ENCODE peak calls at places on chromosomes 13 and 19, in six cellular contexts. F, X, Z, V, Y and J are unnamed samples.

GRCh38 chr19:48681127-48681470 is 8.3 kb upstream of the NTN5 start:
- DNase-seq in V (peak; percentile 35), F (no peak), X (no peak), Z (peak; percentile 82), Y (peak; percentile 49), J (peak; percentile 46)

GRCh38 chr19:47095707-47096704 is 17.6 kb downstream of the ZC3H4 start:
- DNase-seq in Z (peak; percentile 52), X (no peak), F (no peak), Y (no peak), V (peak; percentile 14), J (no peak)

GRCh38 chr13:51643114-51643881 is 59.0 kb downstream of the WDFY2 start:
- DNase-seq in Y (no peak), F (no peak), V (no peak), X (no peak), Z (peak; percentile 97), J (no peak)

GRCh38 chr13:37229931-37230330 is 124.5 kb upstream of the CSNK1A1L start:
- DNase-seq in Z (no peak), X (no peak), Y (no peak), F (no peak), V (no peak), J (no peak)

GRCh38 chr13:110538632-110539031 is 22.9 kb downstream of the RAB20 start:
- DNase-seq in F (no peak), Z (peak; percentile 27), X (no peak), Y (no peak), V (no peak), J (peak; percentile 40)

GRCh38 chr19:10919352-10920287 is 8.8 kb downstream of the YIPF2 start:
- DNase-seq in Y (no peak), V (no peak), Z (no peak), X (no peak), F (no peak), J (no peak)

GRCh38 chr19:57620673-57621348 is 6.8 kb downstream of the ZNF134 start:
- DNase-seq in Y (peak; percentile 28), V (no peak), X (no peak), F (no peak), Z (peak; percentile 34), J (no peak)

GRCh38 chr19:29290853-29291252 is 77.9 kb upstream of the UQCRFS1 start:
- DNase-seq in X (no peak), Z (no peak), V (no peak), Y (no peak), F (no peak), J (no peak)

GRCh38 chr19:4694211-4694987 is 24.3 kb upstream of the MYDGF start:
- DNase-seq in X (no peak), Z (peak; percentile 99), F (peak; percentile 88), Y (no peak), V (no peak), J (no peak)

GRCh38 chr19:34733266-34733825 is 697 bp upstream of the ZNF181 start:
- DNase-seq in Y (peak; percentile 68), X (peak; percentile 15), F (no peak), Z (no peak), V (peak; percentile 65), J (peak; percentile 43)

GRCh38 chr19:23436318-23436717 is 41.0 kb upstream of the ZNF91 start:
- DNase-seq in Y (no peak), V (peak; percentile 44), X (no peak), F (no peak), Z (no peak), J (no peak)

GRCh38 chr13:87684850-87685735 is 13.9 kb downstream of the SLITRK5 start:
- DNase-seq in Z (no peak), Y (no peak), F (no peak), V (no peak), X (no peak), J (no peak)

GRCh38 chr19:531753-532571 is at the start of gene CDC34:
- DNase-seq in V (no peak), F (no peak), Y (no peak), Z (no peak), X (no peak), J (peak; percentile 50)

GRCh38 chr13:65336916-65337315 is 1893.2 kb downstream of the PCDH9 start:
- DNase-seq in V (no peak), Y (no peak), X (no peak), Z (peak; percentile 3), F (no peak), J (no peak)

GRCh38 chr19:30316560-30317106 is 55.6 kb upstream of the ZNF536 start:
- DNase-seq in F (no peak), X (no peak), Z (no peak), V (no peak), Y (no peak), J (no peak)

GRCh38 chr13:49346460-49346859 is 97.4 kb downstream of the CAB39L start:
- DNase-seq in X (no peak), Z (no peak), Y (no peak), V (no peak), F (no peak), J (no peak)

GRCh38 chr19:41746593-41747227 is 8.6 kb upstream of the CEACAM6 start:
- DNase-seq in F (no peak), Y (peak; percentile 61), Z (peak; percentile 57), X (no peak), V (peak; percentile 74), J (peak; percentile 51)

GRCh38 chr19:47650695-47651094 is 41.8 kb downstream of the BICRA start:
- DNase-seq in X (no peak), Z (no peak), Y (no peak), V (no peak), F (no peak), J (no peak)

GRCh38 chr19:46537136-46538097 is 41.8 kb upstream of the PNMA8B start:
- DNase-seq in V (peak; percentile 77), Y (peak; percentile 47), Z (peak; percentile 48), F (no peak), X (peak; percentile 37), J (peak; percentile 58)

GRCh38 chr13:68264692-68265091 is 1034.6 kb upstream of the PCDH9 start:
- DNase-seq in Y (no peak), F (no peak), Z (no peak), X (no peak), V (no peak), J (no peak)

GRCh38 chr19:13902993-13903555 is 2.8 kb downstream of the BRME1 start:
- DNase-seq in V (peak; percentile 62), Y (peak; percentile 58), Z (peak; percentile 15), X (no peak), F (no peak), J (no peak)
- TF ChIP-seq CTCF in V (peak; percentile 63), Y (peak; percentile 41), Z (peak; percentile 38), X (no peak), F (no peak), J (peak; percentile 44)

GRCh38 chr19:17327654-17328516 is 6.8 kb downstream of the ANO8 start:
- DNase-seq in Y (peak; percentile 35), V (peak; percentile 66), X (peak; percentile 58), F (no peak), Z (no peak), J (peak; percentile 81)
- TF ChIP-seq CTCF in Y (no peak), V (no peak), X (peak; percentile 67), F (no peak), Z (no peak), J (no peak)

GRCh38 chr13:66765559-66765958 is 464.6 kb downstream of the PCDH9 start:
- DNase-seq in V (no peak), Z (no peak), X (no peak), F (no peak), Y (no peak), J (no peak)
- TF ChIP-seq CTCF in V (no peak), Z (no peak), X (no peak), F (no peak), Y (no peak), J (no peak)

DNA sequence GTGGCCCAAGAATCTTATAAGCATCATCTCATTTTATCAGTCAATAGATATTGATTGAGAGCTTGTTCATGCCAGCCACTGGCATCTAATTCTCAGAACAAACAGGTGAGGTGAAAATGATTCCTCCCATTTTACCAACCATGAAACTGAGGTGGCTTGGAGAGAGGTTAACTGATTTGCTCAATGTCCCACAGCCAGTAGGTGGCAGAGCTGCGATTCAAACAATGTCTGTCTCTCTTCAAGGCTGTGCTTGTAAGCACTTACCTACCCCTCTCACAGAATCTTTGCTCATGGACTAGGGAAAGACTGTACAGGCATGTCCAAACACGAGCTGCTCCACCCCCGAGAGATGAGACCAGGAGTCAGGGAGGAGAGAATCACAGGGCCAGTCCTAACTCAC is 21.5 kb upstream of the GSX1 start:
- DNase-seq in X (no peak), V (peak; percentile 59), Z (peak; percentile 40), Y (peak; percentile 72), F (peak; percentile 18), J (peak; percentile 57)
- TF ChIP-seq CTCF in X (peak; percentile 52), V (peak; percentile 44), Z (peak; percentile 50), Y (peak; percentile 69), F (peak; percentile 71), J (peak; percentile 42)

DNA sequence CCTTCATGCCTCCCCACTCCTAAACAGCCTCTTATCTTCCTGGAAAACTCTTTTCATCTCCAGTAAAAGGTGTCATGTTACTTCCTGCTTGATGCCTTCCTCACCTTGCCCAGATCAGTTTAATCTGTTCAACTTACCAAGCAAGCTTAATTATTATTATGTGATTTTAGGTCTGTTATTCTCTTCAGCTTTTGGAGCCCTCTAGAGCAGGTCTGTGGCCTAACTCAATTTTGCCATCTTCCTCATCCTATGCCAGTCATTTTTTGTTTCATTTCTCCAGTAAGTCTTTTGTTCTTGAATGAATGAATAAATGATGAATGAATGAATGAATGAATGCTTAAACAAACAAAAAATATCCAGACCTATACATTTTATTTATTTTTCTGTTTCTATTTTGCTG is 528.3 kb downstream of the DCT start:
- DNase-seq in Y (no peak), V (no peak), X (no peak), F (no peak), Z (peak; percentile 34), J (no peak)
- TF ChIP-seq CTCF in Y (no peak), V (no peak), X (no peak), F (no peak), Z (peak; percentile 32), J (no peak)

GRCh38 chr13:80783926-80784325 is 443.0 kb upstream of the SPRY2 start:
- DNase-seq in V (no peak), F (no peak), Y (no peak), Z (peak; percentile 72), X (no peak), J (no peak)
- TF ChIP-seq CTCF in V (no peak), F (no peak), Y (no peak), Z (no peak), X (no peak), J (no peak)

DNA sequence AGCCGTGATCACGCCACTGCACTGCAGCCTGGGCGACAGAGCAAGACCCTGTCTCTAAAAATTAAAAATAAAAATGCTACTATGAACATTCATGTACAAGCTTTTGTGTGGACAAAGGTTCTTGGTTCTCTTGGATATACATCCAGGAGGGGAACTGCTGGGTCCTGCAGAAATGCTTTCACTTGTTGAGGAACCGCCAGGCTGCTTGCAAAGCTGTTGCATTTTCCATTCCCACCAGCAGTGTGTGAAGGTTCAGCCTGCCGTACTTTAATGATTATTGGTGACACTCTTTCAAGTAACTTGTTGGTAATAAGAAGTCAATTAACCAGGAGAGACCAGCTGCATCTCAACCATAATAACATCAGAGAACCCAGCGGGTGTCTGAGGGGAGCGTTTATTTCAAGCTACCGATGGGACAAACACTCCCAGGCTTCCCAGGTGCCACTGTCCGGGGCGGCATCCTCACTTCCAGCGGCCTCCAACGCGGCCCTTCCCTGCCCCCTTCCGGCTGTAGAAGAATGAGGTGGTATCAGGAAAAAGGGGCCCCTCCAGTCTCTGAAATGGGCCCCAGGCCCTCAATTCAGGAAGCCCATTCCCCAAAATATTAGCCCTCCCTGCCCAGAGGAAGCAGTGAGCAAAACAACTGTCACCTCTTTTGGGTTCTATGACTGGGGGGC is 15.2 kb upstream of the PPP1R12C start:
- DNase-seq in F (no peak), V (no peak), Z (no peak), X (no peak), Y (no peak), J (peak; percentile 35)
- TF ChIP-seq CTCF in F (no peak), V (peak; percentile 29), Z (no peak), X (no peak), Y (peak; percentile 5), J (no peak)